ENCODE peak calls at places on chromosome 12, in five cellular contexts. P is tibial artery, N is fibroblast of pulmonary artery, D is RCC 7860, H is H7. R is an unnamed sample.

GRCh38 chr12:127145929-127146789 is 1120.8 kb upstream of the TMEM132C start:
- DNase-seq in H (peak), N (peak), D (no peak), P (no peak), R (no peak)

GRCh38 chr12:130434560-130434959 is 96.9 kb downstream of the PIWIL1 start:
- DNase-seq in P (no peak), N (no peak), D (no peak), H (no peak), R (no peak)

GRCh38 chr12:47079894-47080724 is at the start of gene AMIGO2:
- DNase-seq in P (peak), D (peak), N (peak), H (peak), R (peak)

GRCh38 chr12:4432878-4433820 is 12.5 kb downstream of the FGF6 start:
- DNase-seq in N (no peak), H (no peak), P (no peak), D (no peak), R (no peak)

GRCh38 chr12:70444903-70445302 is 78.8 kb downstream of the KCNMB4 start:
- DNase-seq in N (peak), D (no peak), H (peak), P (no peak), R (no peak)

GRCh38 chr12:49880756-49881390 is 22.8 kb downstream of the FAIM2 start:
- DNase-seq in N (no peak), H (no peak), P (no peak), D (no peak), R (no peak)

GRCh38 chr12:67667276-67668073 is 18.9 kb downstream of the DYRK2 start:
- DNase-seq in H (no peak), P (peak), D (no peak), N (peak), R (no peak)

GRCh38 chr12:94637714-94638113 is 12.6 kb downstream of the TMCC3 start:
- DNase-seq in N (no peak), P (no peak), H (no peak), D (no peak), R (no peak)

GRCh38 chr12:48901278-48901677 is 24.0 kb downstream of the FKBP11 start:
- DNase-seq in D (no peak), H (no peak), P (no peak), N (no peak), R (no peak)

GRCh38 chr12:53327435-53328042 is 6.1 kb upstream of the AAAS start:
- DNase-seq in H (no peak), D (no peak), P (no peak), N (peak), R (no peak)

GRCh38 chr12:109737631-109738030 is 24.0 kb downstream of the FAM222A start:
- DNase-seq in D (no peak), P (no peak), N (no peak), H (no peak), R (no peak)

GRCh38 chr12:100545092-100545491 is 28.4 kb upstream of the GAS2L3 start:
- DNase-seq in D (no peak), P (no peak), N (no peak), H (no peak), R (no peak)

GRCh38 chr12:75738486-75738885 is 227.1 kb upstream of the KRR1 start:
- DNase-seq in D (no peak), P (no peak), H (no peak), N (no peak), R (no peak)

GRCh38 chr12:46179693-46180452 is 89.0 kb downstream of the SLC38A1 start:
- DNase-seq in H (no peak), N (no peak), P (no peak), D (no peak), R (no peak)

GRCh38 chr12:12505544-12506501 is 56.8 kb downstream of the DUSP16 start:
- DNase-seq in N (peak), D (peak), P (no peak), H (no peak), R (no peak)

GRCh38 chr12:98770230-98770629 is 125.1 kb downstream of the APAF1 start:
- DNase-seq in P (no peak), N (no peak), D (no peak), H (no peak), R (no peak)

GRCh38 chr12:49345048-49345839 is 1.4 kb upstream of the DNAJC22 start:
- DNase-seq in P (no peak), H (peak), N (no peak), D (peak), R (peak)

GRCh38 chr12:15404485-15404884 is 82.2 kb downstream of the PTPRO start:
- DNase-seq in H (no peak), P (no peak), D (peak), N (peak), R (no peak)

GRCh38 chr12:116093915-116094314 is 183.6 kb downstream of the MED13L start:
- DNase-seq in P (no peak), D (no peak), H (no peak), N (no peak), R (no peak)

GRCh38 chr12:80445083-80445482 is 1.0 kb downstream of the PTPRQ start:
- DNase-seq in N (peak), P (no peak), D (no peak), H (no peak), R (no peak)

GRCh38 chr12:4857472-4858291 is 52.0 kb upstream of the KCNA1 start:
- DNase-seq in H (peak), P (peak), N (peak), D (peak), R (peak)

GRCh38 chr12:62190921-62191746 is 69.1 kb upstream of the USP15 start:
- DNase-seq in D (no peak), P (no peak), H (peak), N (no peak), R (peak)

GRCh38 chr12:509494-509893 is 49.8 kb downstream of the B4GALNT3 start:
- DNase-seq in H (peak), D (no peak), N (peak), P (no peak), R (peak)

GRCh38 chr12:1443421-1444141 is 150.8 kb downstream of the FBXL14 start:
- DNase-seq in N (peak), H (no peak), D (no peak), P (no peak), R (no peak)

GRCh38 chr12:93908846-93909592 is 231.8 kb downstream of the CRADD start:
- DNase-seq in P (peak), N (peak), H (no peak), D (no peak), R (no peak)

GRCh38 chr12:118544569-118544968 is 168.2 kb downstream of the SUDS3 start:
- DNase-seq in D (peak), H (no peak), P (no peak), N (no peak), R (no peak)

GRCh38 chr12:12699345-12699744 is 3.4 kb upstream of the GPR19 start:
- DNase-seq in N (no peak), H (no peak), P (no peak), D (no peak), R (no peak)

GRCh38 chr12:47110011-47110541 is 30.3 kb upstream of the AMIGO2 start:
- DNase-seq in N (no peak), P (no peak), H (no peak), D (no peak), R (no peak)

GRCh38 chr12:93214523-93215289 is 163.0 kb upstream of the NUDT4 start:
- DNase-seq in H (no peak), P (no peak), N (no peak), D (no peak), R (no peak)

GRCh38 chr12:124681779-124682391 is 114.5 kb upstream of the NCOR2 start:
- DNase-seq in P (peak), H (no peak), N (peak), D (no peak), R (no peak)

GRCh38 chr12:4051616-4052015 is 178.4 kb upstream of the PARP11 start:
- DNase-seq in P (no peak), D (no peak), H (no peak), N (no peak), R (no peak)

GRCh38 chr12:32301216-32301615 is 98.1 kb upstream of the FGD4 start:
- DNase-seq in P (no peak), N (no peak), D (no peak), H (no peak), R (no peak)

GRCh38 chr12:49567302-49567610 is 686 bp downstream of the MCRS1 start:
- DNase-seq in D (no peak), N (no peak), H (no peak), P (no peak), R (no peak)

R was measured in neural progenitor cell.